ENCODE peak calls at places on chromosomes 6 and 20, in eight cellular contexts. I is HEK293T; L is GM23338; W is effector CD4-positive, alpha-beta T cell; H is non-pigmented ciliary epithelial cell; V is spleen; O is right cardiac atrium; S is retina. E is an unnamed sample.

GRCh38 chr6:105894556-105894955 is 191.6 kb upstream of the PRDM1 start:
- DNase-seq in S (no peak), O (no peak), V (no peak), W (no peak), H (no peak), L (no peak), I (no peak), E (no peak)

GRCh38 chr6:63527658-63528514 is 44.4 kb upstream of the LOC128125822 start:
- DNase-seq in V (no peak), H (peak), O (no peak), I (no peak), S (no peak), L (no peak), W (no peak), E (no peak)

GRCh38 chr6:5656226-5656625 is 350.5 kb downstream of the NRN1 start:
- DNase-seq in V (no peak), S (no peak), L (no peak), H (no peak), O (no peak), I (no peak), W (no peak), E (no peak)

GRCh38 chr6:163761491-163761890 is 347.0 kb downstream of the QKI start:
- DNase-seq in S (no peak), O (no peak), I (no peak), L (no peak), H (no peak), V (no peak), W (no peak), E (no peak)

GRCh38 chr6:170033666-170034065 is 257.2 kb downstream of the DLL1 start:
- DNase-seq in W (no peak), L (no peak), O (peak), I (no peak), V (peak), S (no peak), H (no peak), E (peak)

GRCh38 chr6:90397929-90398674 is 101.5 kb upstream of the BACH2 start:
- DNase-seq in L (no peak), O (no peak), V (no peak), I (no peak), W (peak), S (no peak), H (no peak), E (no peak)

GRCh38 chr6:109296305-109296915 is 85.9 kb downstream of the CD164 start:
- DNase-seq in I (no peak), L (no peak), H (no peak), W (no peak), S (no peak), O (no peak), V (no peak), E (no peak)

GRCh38 chr6:116268589-116269293 is 11.0 kb downstream of the TSPYL1 start:
- DNase-seq in W (no peak), S (no peak), V (no peak), H (peak), L (peak), I (peak), O (no peak), E (no peak)

GRCh38 chr6:30610065-30610464 is 7.0 kb downstream of the PPP1R10 start:
- DNase-seq in L (no peak), W (no peak), O (no peak), S (no peak), I (no peak), V (no peak), H (no peak), E (no peak)

GRCh38 chr6:37289931-37290330 is 32.0 kb upstream of the TMEM217 start:
- DNase-seq in V (no peak), L (no peak), H (no peak), O (no peak), S (no peak), W (peak), I (no peak), E (no peak)

GRCh38 chr6:155023717-155024116 is 28.6 kb downstream of the TIAM2 start:
- DNase-seq in H (no peak), S (no peak), V (no peak), O (no peak), L (no peak), W (no peak), I (no peak), E (no peak)

GRCh38 chr6:96522469-96523009 is 933 bp downstream of the UFL1 start:
- DNase-seq in V (no peak), W (no peak), H (no peak), O (no peak), S (no peak), I (peak), L (no peak), E (no peak)

GRCh38 chr20:53048387-53048786 is 76.2 kb downstream of the TSHZ2 start:
- DNase-seq in W (no peak), S (no peak), I (no peak), H (no peak), O (no peak), V (no peak), L (no peak), E (no peak)

GRCh38 chr6:18241208-18241836 is 23.0 kb downstream of the DEK start:
- DNase-seq in S (no peak), H (no peak), O (no peak), L (no peak), V (no peak), W (no peak), I (no peak), E (no peak)

GRCh38 chr6:38212579-38212978 is 393.1 kb downstream of the ZFAND3 start:
- DNase-seq in H (no peak), I (no peak), W (no peak), L (peak), O (no peak), V (no peak), S (peak), E (no peak)

GRCh38 chr6:156645106-156645505 is 132.1 kb upstream of the ARID1B start:
- DNase-seq in O (no peak), W (no peak), S (no peak), I (no peak), V (no peak), H (no peak), L (no peak), E (no peak)

GRCh38 chr6:146767632-146768031 is 168.9 kb downstream of the ADGB start:
- DNase-seq in H (no peak), V (no peak), L (no peak), O (no peak), W (no peak), I (no peak), S (no peak), E (no peak)

GRCh38 chr20:23143098-23143497 is 57.0 kb upstream of the CD93 start:
- DNase-seq in I (no peak), O (peak), S (no peak), W (no peak), V (no peak), H (no peak), L (no peak), E (no peak)

GRCh38 chr20:46549188-46549967 is 1.1 kb downstream of the OCSTAMP start:
- DNase-seq in I (no peak), W (no peak), H (no peak), O (no peak), V (no peak), L (no peak), S (no peak), E (no peak)

GRCh38 chr6:129954749-129955431 is 63.5 kb upstream of the L3MBTL3 start:
- DNase-seq in S (no peak), H (no peak), O (no peak), I (no peak), W (no peak), V (no peak), L (no peak), E (no peak)

GRCh38 chr20:23164176-23164601 is 78.1 kb upstream of the CD93 start:
- DNase-seq in W (no peak), L (no peak), I (no peak), S (no peak), O (peak), V (no peak), H (no peak), E (no peak)

GRCh38 chr6:10800810-10801209 is 37.5 kb downstream of the MAK start:
- DNase-seq in W (no peak), I (no peak), S (peak), H (peak), V (no peak), L (no peak), O (no peak), E (no peak)

GRCh38 chr6:44237021-44237812 is 9.7 kb upstream of the HSP90AB1 start:
- DNase-seq in W (peak), O (peak), L (peak), V (peak), I (peak), H (peak), S (no peak), E (peak)

GRCh38 chr20:15673206-15673605 is 900.0 kb downstream of the KIF16B start:
- DNase-seq in L (no peak), H (peak), V (no peak), O (no peak), S (no peak), I (no peak), W (no peak), E (no peak)

GRCh38 chr6:39102024-39102820 is 12.8 kb downstream of the SAYSD1 start:
- DNase-seq in W (no peak), L (peak), V (no peak), O (peak), S (peak), I (peak), H (no peak), E (peak)

GRCh38 chr20:53693265-53693871 is 99.7 kb upstream of the ZNF217 start:
- DNase-seq in O (no peak), H (no peak), L (no peak), S (no peak), V (peak), I (no peak), W (no peak), E (no peak)

E was measured in upper lobe of right lung.